ENCODE peak calls at places on chromosome 20, in four cellular contexts. G is K562, N is HL-60, C is GM12878. W is an unnamed sample.

GRCh38 chr20:728022-728944 is 40.0 kb downstream of the SLC52A3 start:
- DNase-seq in G (peak; percentile 87), N (peak; percentile 13), C (no peak), W (peak; percentile 63)

GRCh38 chr20:2521369-2522305 is 12.9 kb upstream of the ZNF343 start:
- DNase-seq in G (peak; percentile 72), N (no peak), C (no peak), W (no peak)

GRCh38 chr20:47774081-47774777 is 11.1 kb downstream of the SULF2 start:
- DNase-seq in G (no peak), N (no peak), C (no peak), W (no peak)

GRCh38 chr20:63696311-63696627 is 183 bp upstream of the TNFRSF6B start:
- DNase-seq in G (no peak), N (no peak), C (no peak), W (peak; percentile 54)

GRCh38 chr20:44807684-44808056 is 2.7 kb downstream of the RIMS4 start:
- DNase-seq in G (no peak), N (no peak), C (no peak), W (no peak)

GRCh38 chr20:58160451-58161051 is 67.9 kb downstream of the ANKRD60 start:
- DNase-seq in G (no peak), N (no peak), C (no peak), W (no peak)

GRCh38 chr20:46010491-46011405 is 2.0 kb downstream of the MMP9 start:
- DNase-seq in G (no peak), N (no peak), C (no peak), W (no peak)

GRCh38 chr20:37907677-37908397 is 4.9 kb downstream of the VSTM2L start:
- DNase-seq in G (no peak), N (no peak), C (no peak), W (no peak)

GRCh38 chr20:56431451-56431850 is 19.4 kb downstream of the CASS4 start:
- DNase-seq in G (no peak), N (no peak), C (no peak), W (no peak)

GRCh38 chr20:515696-516095 is 27.9 kb downstream of the CSNK2A1 start:
- DNase-seq in G (no peak), N (no peak), C (no peak), W (no peak)

GRCh38 chr20:52313335-52313963 is 121.9 kb upstream of the ZFP64 start:
- DNase-seq in G (peak; percentile 14), N (no peak), C (no peak), W (no peak)

GRCh38 chr20:36121981-36122930 is 32.3 kb upstream of the EPB41L1 start:
- DNase-seq in G (no peak), N (no peak), C (no peak), W (no peak)

GRCh38 chr20:13277663-13278295 is 56.7 kb downstream of the ISM1 start:
- DNase-seq in G (no peak), N (no peak), C (no peak), W (no peak)

GRCh38 chr20:59751075-59751711 is 146.9 kb downstream of the PHACTR3 start:
- DNase-seq in G (peak; percentile 69), N (peak; percentile 47), C (peak; percentile 19), W (peak; percentile 92)

GRCh38 chr20:23225407-23226060 is 125.1 kb upstream of the NXT1 start:
- DNase-seq in G (peak; percentile 37), N (peak; percentile 100), C (no peak), W (no peak)

GRCh38 chr20:6837730-6838129 is 70.2 kb downstream of the BMP2 start:
- DNase-seq in G (no peak), N (no peak), C (no peak), W (no peak)

GRCh38 chr20:45791668-45792512 is at the start of the genes DNTTIP1 and WFDC3:
- DNase-seq in G (peak; percentile 96), N (peak; percentile 84), C (peak; percentile 55), W (peak; percentile 86)

GRCh38 chr20:13294522-13294921 is 73.4 kb downstream of the ISM1 start:
- DNase-seq in G (no peak), N (no peak), C (no peak), W (no peak)

GRCh38 chr20:14710941-14711340 is 373.5 kb upstream of the FLRT3 start:
- DNase-seq in G (no peak), N (no peak), C (no peak), W (no peak)

GRCh38 chr20:13648291-13648690 is 9.6 kb upstream of the TASP1 start:
- DNase-seq in G (no peak), N (no peak), C (no peak), W (no peak)

GRCh38 chr20:42559665-42560064 is 630.0 kb downstream of the PTPRT start:
- DNase-seq in G (no peak), N (no peak), C (no peak), W (no peak)

GRCh38 chr20:19730716-19731115 is 27.3 kb upstream of the RIN2 start:
- DNase-seq in G (no peak), N (no peak), C (no peak), W (no peak)

GRCh38 chr20:44858959-44859358 is 26.5 kb upstream of the YWHAB start:
- DNase-seq in G (peak; percentile 18), N (peak; percentile 21), C (no peak), W (no peak)

GRCh38 chr20:63551068-63551467 is 2.9 kb upstream of the FNDC11 start:
- DNase-seq in G (no peak), N (no peak), C (no peak), W (no peak)

GRCh38 chr20:6265204-6265904 is 142.5 kb upstream of the FERMT1 start:
- DNase-seq in G (peak; percentile 6), N (no peak), C (no peak), W (no peak)

GRCh38 chr20:13261460-13262301 is 40.6 kb downstream of the ISM1 start:
- DNase-seq in G (peak; percentile 42), N (peak; percentile 5), C (no peak), W (peak; percentile 31)

GRCh38 chr20:44407402-44408184 is 52.1 kb downstream of the HNF4A start:
- DNase-seq in G (peak; percentile 85), N (no peak), C (no peak), W (no peak)

GRCh38 chr20:1588869-1589460 is 30.8 kb downstream of the SIRPB1 start:
- DNase-seq in G (no peak), N (no peak), C (no peak), W (no peak)

GRCh38 chr20:56827763-56828162 is 198.7 kb downstream of the TFAP2C start:
- DNase-seq in G (no peak), N (no peak), C (no peak), W (no peak)

GRCh38 chr20:2713285-2713684 is 20.7 kb downstream of the EBF4 start:
- DNase-seq in G (peak; percentile 24), N (no peak), C (no peak), W (no peak)

GRCh38 chr20:46941404-46941803 is 46.8 kb downstream of the EYA2 start:
- DNase-seq in G (no peak), N (no peak), C (no peak), W (no peak)

GRCh38 chr20:41185013-41185757 is 47.8 kb downstream of the PLCG1 start:
- DNase-seq in G (no peak), N (no peak), C (no peak), W (no peak)

GRCh38 chr20:23187759-23188158 is 101.6 kb upstream of the CD93 start:
- DNase-seq in G (no peak), N (no peak), C (no peak), W (no peak)

GRCh38 chr20:32727663-32728062 is 15.6 kb downstream of the COMMD7 start:
- DNase-seq in G (no peak), N (no peak), C (no peak), W (no peak)
- TF ChIP-seq SPI1 in G (no peak), N (no peak), C (no peak), W (no peak)

DNA sequence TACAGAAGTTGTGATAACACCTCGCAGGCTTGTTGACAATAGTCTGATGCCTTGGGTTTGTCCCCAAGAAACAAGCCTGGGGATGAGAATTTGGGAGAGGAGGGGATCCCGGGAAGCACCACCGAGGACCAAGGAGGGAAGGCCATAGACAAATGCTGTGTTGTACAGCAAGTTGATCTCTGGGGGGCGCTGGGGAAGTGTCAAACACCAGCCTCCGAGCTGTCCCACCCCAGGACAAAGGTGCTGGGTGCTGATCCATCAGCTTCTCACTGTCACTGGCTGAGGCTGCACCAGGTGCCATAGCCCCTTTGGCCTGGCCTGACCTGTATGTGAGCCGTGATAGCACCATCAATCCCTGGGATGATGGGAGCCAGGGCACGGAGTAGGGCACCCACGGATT is 64.0 kb downstream of the SYNDIG1 start:
- DNase-seq in G (no peak), N (no peak), C (no peak), W (no peak)
- TF ChIP-seq SPI1 in G (no peak), N (no peak), C (no peak), W (no peak)

GRCh38 chr20:24684954-24685691 is 215.7 kb downstream of the SYNDIG1 start:
- DNase-seq in G (no peak), N (no peak), C (no peak), W (no peak)
- TF ChIP-seq SPI1 in G (no peak), N (no peak), C (no peak), W (no peak)

GRCh38 chr20:48816282-48816860 is 11.4 kb downstream of the PREX1 start:
- DNase-seq in G (no peak), N (no peak), C (no peak), W (no peak)
- TF ChIP-seq SPI1 in G (no peak), N (no peak), C (no peak), W (no peak)